ENCODE peak calls at places on chromosomes 2 and 18, in six cellular contexts. Z, I, F, T, A and N are unnamed samples.

GRCh38 chr18:62850619-62851306 is 135.4 kb downstream of the PHLPP1 start:
- DNase-seq in Z (no peak), I (no peak), F (no peak), T (no peak), A (no peak), N (no peak)

GRCh38 chr2:8239402-8240127 is 442.3 kb upstream of the ID2 start:
- DNase-seq in Z (peak; percentile 9), I (no peak), F (no peak), T (no peak), A (no peak), N (no peak)

GRCh38 chr2:10330700-10331032 is 28.0 kb downstream of the HPCAL1 start:
- DNase-seq in Z (no peak), I (no peak), F (no peak), T (no peak), A (no peak), N (no peak)

GRCh38 chr2:290090-290722 is 2.3 kb upstream of the ALKAL2 start:
- DNase-seq in Z (peak; percentile 55), I (peak; percentile 35), F (peak; percentile 66), T (peak; percentile 49), A (peak; percentile 87), N (peak; percentile 20)

GRCh38 chr2:197707316-197708213 is 2.4 kb downstream of the MARS2 start:
- DNase-seq in Z (peak; percentile 39), I (no peak), F (no peak), T (peak; percentile 52), A (peak; percentile 71), N (peak; percentile 45)

GRCh38 chr2:151918308-151918707 is 90.1 kb upstream of the ARL5A start:
- DNase-seq in Z (no peak), I (no peak), F (no peak), T (no peak), A (no peak), N (no peak)

GRCh38 chr2:72985891-72986683 is 68.8 kb downstream of the EMX1 start:
- DNase-seq in Z (no peak), I (no peak), F (no peak), T (no peak), A (no peak), N (no peak)

GRCh38 chr2:72887032-72887835 is at the start of gene SPR:
- DNase-seq in Z (peak; percentile 46), I (peak; percentile 19), F (peak; percentile 55), T (no peak), A (peak; percentile 85), N (peak; percentile 71)

GRCh38 chr2:72533767-72534166 is 292.1 kb downstream of the EXOC6B start:
- DNase-seq in Z (no peak), I (no peak), F (no peak), T (no peak), A (no peak), N (no peak)

GRCh38 chr2:179686718-179687342 is 174.6 kb downstream of the ZNF385B start:
- DNase-seq in Z (no peak), I (no peak), F (no peak), T (no peak), A (no peak), N (no peak)

GRCh38 chr2:55116966-55117365 is 66.7 kb upstream of the RTN4 start:
- DNase-seq in Z (no peak), I (no peak), F (no peak), T (no peak), A (peak; percentile 25), N (no peak)

GRCh38 chr18:39513187-39513586 is 1947.6 kb upstream of the CELF4 start:
- DNase-seq in Z (no peak), I (no peak), F (no peak), T (no peak), A (no peak), N (no peak)

GRCh38 chr2:240597419-240598181 is 11.1 kb downstream of the CAPN10 start:
- DNase-seq in Z (no peak), I (no peak), F (no peak), T (no peak), A (no peak), N (no peak)

GRCh38 chr18:60145776-60146175 is 226.8 kb downstream of the MC4R start:
- DNase-seq in Z (no peak), I (no peak), F (no peak), T (no peak), A (no peak), N (no peak)